ENCODE peak calls at places on chromosomes 6 and 20, in five cellular contexts. O is spleen, J is OCI-LY7, B is fibroblast of lung, R is A673. F is an unnamed sample.

GRCh38 chr6:100130630-100131029 is 136.6 kb upstream of the MCHR2 start:
- DNase-seq in O (no peak), J (no peak), B (no peak), R (no peak), F (no peak)

GRCh38 chr20:52840041-52840440 is 132.1 kb upstream of the TSHZ2 start:
- DNase-seq in O (no peak), J (no peak), B (no peak), R (no peak), F (no peak)

GRCh38 chr20:52242237-52243230 is 51.0 kb upstream of the ZFP64 start:
- DNase-seq in O (no peak), J (peak; percentile 57), B (peak; percentile 52), R (peak; percentile 68), F (peak; percentile 20)

GRCh38 chr6:6771224-6771915 is 182.8 kb downstream of the LY86 start:
- DNase-seq in O (no peak), J (no peak), B (no peak), R (no peak), F (no peak)

GRCh38 chr6:42177514-42178364 is 4.6 kb downstream of the GUCA1A start:
- DNase-seq in O (no peak), J (no peak), B (no peak), R (no peak), F (no peak)

GRCh38 chr6:157647261-157647915 is 175.7 kb upstream of the SNX9 start:
- DNase-seq in O (no peak), J (no peak), B (no peak), R (no peak), F (no peak)

GRCh38 chr20:33568378-33569289 is 78.7 kb downstream of the CBFA2T2 start:
- DNase-seq in O (no peak), J (peak; percentile 99), B (peak; percentile 15), R (peak; percentile 30), F (no peak)

GRCh38 chr20:7152071-7152470 is 384.6 kb downstream of the BMP2 start:
- DNase-seq in O (no peak), J (no peak), B (no peak), R (no peak), F (no peak)

GRCh38 chr6:149867876-149868640 is 3.9 kb upstream of the LRP11 start:
- DNase-seq in O (no peak), J (no peak), B (no peak), R (peak; percentile 54), F (peak; percentile 57)

GRCh38 chr6:27668442-27669275 is 195.8 kb upstream of the ZNF184 start:
- DNase-seq in O (no peak), J (peak; percentile 30), B (peak; percentile 73), R (peak; percentile 82), F (peak; percentile 73)

GRCh38 chr6:134065706-134066105 is 13.3 kb upstream of the SLC2A12 start:
- DNase-seq in O (no peak), J (peak; percentile 50), B (peak; percentile 41), R (peak; percentile 58), F (peak; percentile 52)

GRCh38 chr20:60050193-60050960 is 92.2 kb downstream of the CDH26 start:
- DNase-seq in O (no peak), J (no peak), B (no peak), R (no peak), F (no peak)

GRCh38 chr20:35891375-35891774 is 62.9 kb downstream of the SCAND1 start:
- DNase-seq in O (no peak), J (no peak), B (peak; percentile 60), R (no peak), F (peak; percentile 77)

GRCh38 chr6:11094411-11094851 is 797 bp downstream of the SMIM13 start:
- DNase-seq in O (peak; percentile 88), J (peak; percentile 74), B (peak; percentile 38), R (peak; percentile 39), F (peak; percentile 49)

GRCh38 chr6:155079985-155080452 is 84.9 kb downstream of the TIAM2 start:
- DNase-seq in O (no peak), J (no peak), B (no peak), R (no peak), F (peak; percentile 30)

GRCh38 chr20:48066256-48066655 is 281.0 kb upstream of the SULF2 start:
- DNase-seq in O (no peak), J (no peak), B (peak; percentile 50), R (peak; percentile 10), F (peak; percentile 87)

GRCh38 chr6:2526766-2527165 is 224.0 kb downstream of the MYLK4 start:
- DNase-seq in O (no peak), J (no peak), B (no peak), R (no peak), F (no peak)

GRCh38 chr20:1328680-1329330 is at the start of gene SDCBP2:
- DNase-seq in O (peak; percentile 69), J (no peak), B (no peak), R (no peak), F (no peak)

GRCh38 chr6:5290097-5290496 is 28.8 kb downstream of the FARS2 start:
- DNase-seq in O (no peak), J (no peak), B (no peak), R (no peak), F (no peak)

GRCh38 chr6:5292154-5292553 is 30.8 kb downstream of the FARS2 start:
- DNase-seq in O (no peak), J (no peak), B (no peak), R (no peak), F (no peak)

GRCh38 chr6:5287205-5287965 is 26.1 kb downstream of the FARS2 start:
- DNase-seq in O (no peak), J (no peak), B (peak; percentile 69), R (peak; percentile 50), F (peak; percentile 81)

GRCh38 chr6:5287966-5288297 is 26.6 kb downstream of the FARS2 start:
- DNase-seq in O (no peak), J (no peak), B (no peak), R (no peak), F (peak; percentile 15)

DNA sequence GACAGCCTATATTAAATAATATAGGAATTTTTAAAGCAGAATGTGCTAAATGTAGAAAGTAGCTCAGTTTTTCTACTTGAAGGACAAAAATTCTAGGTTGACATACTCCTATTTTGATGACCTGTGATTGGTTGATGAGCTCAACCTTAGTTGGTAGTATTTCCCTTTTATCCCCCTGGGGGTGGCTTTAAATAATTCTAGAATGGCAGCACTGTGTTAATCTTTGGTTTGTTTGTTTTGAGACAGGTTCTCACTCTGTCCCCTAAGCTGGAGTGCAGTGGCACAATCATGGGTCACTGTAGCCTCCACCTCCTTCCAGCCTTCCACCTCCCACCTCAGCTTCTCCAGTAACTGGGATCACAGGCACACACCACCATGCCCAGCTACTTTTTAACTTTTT is 29.2 kb downstream of the FARS2 start:
- DNase-seq in O (no peak), J (no peak), B (no peak), R (no peak), F (no peak)
- TF ChIP-seq CTCF in O (no peak), J (no peak), B (no peak), R (no peak), F (no peak)

DNA sequence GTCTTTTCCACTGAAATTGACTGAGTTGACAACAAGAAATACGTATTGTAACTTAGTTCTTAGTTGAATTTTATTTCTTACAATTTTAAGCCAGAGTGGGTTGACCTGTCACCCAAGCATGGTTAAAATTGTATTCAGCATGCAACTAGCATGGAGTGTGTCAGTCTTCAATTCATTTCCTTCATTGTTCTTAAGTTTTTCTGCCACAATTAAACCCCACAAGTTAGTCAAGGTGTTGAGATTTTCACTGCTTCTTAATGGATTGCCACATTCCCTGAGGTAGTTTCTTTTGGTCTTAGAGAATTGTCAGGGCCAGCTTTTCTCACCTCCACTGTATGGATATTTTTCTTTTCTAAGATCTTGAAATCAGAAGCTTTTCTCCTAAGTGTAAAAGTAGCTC is 2.1 kb downstream of the PTPN1 start:
- DNase-seq in O (no peak), J (no peak), B (no peak), R (no peak), F (no peak)
- H3K4me3 ChIP-seq in O (peak overlapping the region; percentile 99), J (peak overlapping the region; percentile 78), B (peak overlapping the region; percentile 91), R (peak overlapping the region; percentile 92), F (peak overlapping the region; percentile 90)

GRCh38 chr20:31605031-31605901 is at the start of gene ID1:
- DNase-seq in O (peak; percentile 97), J (peak; percentile 90), B (peak; percentile 96), R (peak; percentile 98), F (peak; percentile 95)
- TF ChIP-seq CTCF in O (no peak), J (no peak), B (no peak), R (no peak), F (no peak)

DNA sequence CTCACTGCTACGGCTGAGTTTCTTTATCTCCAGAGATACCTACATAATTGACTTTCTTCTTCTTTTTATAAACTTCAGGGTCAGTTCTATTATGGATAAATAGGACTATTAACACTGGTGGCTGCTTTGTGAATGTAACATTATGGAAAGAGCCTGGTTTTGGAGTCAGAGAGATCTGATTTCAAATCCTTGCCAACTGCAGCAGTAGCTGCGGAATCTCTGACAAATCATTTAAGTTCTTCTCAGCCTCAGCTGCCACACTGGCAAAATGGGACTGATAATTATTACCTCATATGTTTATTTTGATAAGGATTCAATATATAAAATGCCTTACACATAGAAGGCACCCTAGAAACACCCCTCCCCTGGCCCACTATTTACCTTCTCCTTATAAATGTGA is 160.5 kb downstream of the BACH2 start:
- DNase-seq in O (no peak), J (no peak), B (no peak), R (no peak), F (peak; percentile 6)
- H3K4me3 ChIP-seq in O (no peak overlapping the region), J (no peak overlapping the region), B (no peak overlapping the region), R (no peak overlapping the region), F (no peak overlapping the region)

GRCh38 chr20:58024241-58024721 is 204.2 kb downstream of the ANKRD60 start:
- DNase-seq in O (peak; percentile 64), J (no peak), B (no peak), R (no peak), F (no peak)

GRCh38 chr20:58025233-58025632 is 203.2 kb downstream of the ANKRD60 start:
- DNase-seq in O (peak; percentile 48), J (no peak), B (no peak), R (no peak), F (no peak)

GRCh38 chr20:58023781-58024180 is 204.7 kb downstream of the ANKRD60 start:
- DNase-seq in O (no peak), J (no peak), B (no peak), R (no peak), F (no peak)

GRCh38 chr20:58026361-58026760 is 202.1 kb downstream of the ANKRD60 start:
- DNase-seq in O (no peak), J (no peak), B (no peak), R (no peak), F (no peak)

DNA sequence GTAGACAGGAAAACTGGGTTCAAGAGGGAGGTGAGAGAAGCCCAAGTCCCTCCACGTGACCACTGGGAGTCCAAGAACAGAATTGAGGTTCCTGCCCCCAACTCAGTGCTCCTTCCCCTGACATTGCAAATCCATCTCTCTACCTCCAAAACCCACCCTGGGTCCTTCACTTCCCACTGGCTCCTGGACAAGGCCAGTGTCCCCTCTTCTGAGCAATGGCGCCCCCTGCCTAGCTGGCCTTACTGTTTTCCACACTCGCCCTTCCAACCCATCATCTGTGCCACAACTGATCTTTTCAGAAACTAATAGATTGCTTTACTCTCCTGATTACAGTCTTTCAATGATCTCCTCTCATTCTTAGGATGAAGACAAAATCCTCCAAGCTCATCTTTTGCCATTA is 200.3 kb downstream of the ANKRD60 start:
- DNase-seq in O (peak; percentile 48), J (no peak), B (no peak), R (no peak), F (no peak)
- TF ChIP-seq CTCF in O (no peak), J (peak; percentile 45), B (no peak), R (peak; percentile 54), F (peak; percentile 10)